ENCODE peak calls at places on chromosomes 1 and 21, in five cellular contexts. One of them, this sample, is unnamed.

GRCh38 chr21:26366781-26367180 is 196.2 kb upstream of the APP start:
- ATAC-seq in GM12878: no peak
- ATAC-seq in heart left ventricle: no peak
- ATAC-seq in naive thymus-derived CD4-positive, alpha-beta T cell: no peak
- ATAC-seq in Panc1: no peak
- ATAC-seq in this sample: no peak

GRCh38 chr1:92459871-92460320 is 26.8 kb downstream of the GFI1 start:
- ATAC-seq in naive thymus-derived CD4-positive, alpha-beta T cell: peak; percentile 65
- ATAC-seq in Panc1: no peak
- ATAC-seq in GM12878: no peak
- ATAC-seq in heart left ventricle: peak; percentile 50
- ATAC-seq in this sample: no peak

GRCh38 chr1:180168786-180169640 is 14.3 kb downstream of the QSOX1 start:
- ATAC-seq in naive thymus-derived CD4-positive, alpha-beta T cell: peak; percentile 83
- ATAC-seq in GM12878: peak; percentile 96
- ATAC-seq in heart left ventricle: peak; percentile 64
- ATAC-seq in Panc1: peak; percentile 84
- ATAC-seq in this sample: peak; percentile 62

GRCh38 chr1:225662155-225662554 is 9.2 kb upstream of the ENAH start:
- ATAC-seq in GM12878: no peak
- ATAC-seq in naive thymus-derived CD4-positive, alpha-beta T cell: no peak
- ATAC-seq in heart left ventricle: no peak
- ATAC-seq in Panc1: no peak
- ATAC-seq in this sample: no peak

GRCh38 chr1:88080875-88081274 is 603.2 kb upstream of the PKN2 start:
- ATAC-seq in Panc1: no peak
- ATAC-seq in naive thymus-derived CD4-positive, alpha-beta T cell: no peak
- ATAC-seq in GM12878: no peak
- ATAC-seq in heart left ventricle: no peak
- ATAC-seq in this sample: no peak

GRCh38 chr1:232528472-232529089 is 101.4 kb downstream of the SIPA1L2 start:
- ATAC-seq in naive thymus-derived CD4-positive, alpha-beta T cell: peak; percentile 76
- ATAC-seq in GM12878: no peak
- ATAC-seq in Panc1: no peak
- ATAC-seq in heart left ventricle: no peak
- ATAC-seq in this sample: no peak

GRCh38 chr1:245188350-245188749 is 33.6 kb downstream of the KIF26B start:
- ATAC-seq in naive thymus-derived CD4-positive, alpha-beta T cell: peak; percentile 58
- ATAC-seq in heart left ventricle: no peak
- ATAC-seq in Panc1: no peak
- ATAC-seq in GM12878: no peak
- ATAC-seq in this sample: no peak

GRCh38 chr1:6361124-6361775 is 32.3 kb downstream of the ACOT7 start:
- ATAC-seq in naive thymus-derived CD4-positive, alpha-beta T cell: no peak
- ATAC-seq in GM12878: no peak
- ATAC-seq in Panc1: no peak
- ATAC-seq in heart left ventricle: no peak
- ATAC-seq in this sample: no peak

GRCh38 chr1:107450899-107451664 is 310.2 kb downstream of the NTNG1 start:
- ATAC-seq in GM12878: peak; percentile 93
- ATAC-seq in naive thymus-derived CD4-positive, alpha-beta T cell: peak; percentile 32
- ATAC-seq in heart left ventricle: no peak
- ATAC-seq in Panc1: no peak
- ATAC-seq in this sample: peak; percentile 93

GRCh38 chr1:163897401-163898169 is 575.8 kb downstream of the NUF2 start:
- ATAC-seq in GM12878: no peak
- ATAC-seq in heart left ventricle: peak; percentile 67
- ATAC-seq in Panc1: no peak
- ATAC-seq in naive thymus-derived CD4-positive, alpha-beta T cell: no peak
- ATAC-seq in this sample: no peak

GRCh38 chr1:168947039-168947438 is 159.5 kb upstream of the ATP1B1 start:
- ATAC-seq in heart left ventricle: no peak
- ATAC-seq in GM12878: no peak
- ATAC-seq in Panc1: no peak
- ATAC-seq in naive thymus-derived CD4-positive, alpha-beta T cell: no peak
- ATAC-seq in this sample: no peak

GRCh38 chr1:35442737-35443136 is 114.5 kb downstream of the KIAA0319L start:
- ATAC-seq in naive thymus-derived CD4-positive, alpha-beta T cell: peak; percentile 46
- ATAC-seq in GM12878: no peak
- ATAC-seq in heart left ventricle: no peak
- ATAC-seq in Panc1: no peak
- ATAC-seq in this sample: no peak

GRCh38 chr1:160622885-160623633 is 23.8 kb downstream of the SLAMF1 start:
- ATAC-seq in naive thymus-derived CD4-positive, alpha-beta T cell: peak; percentile 56
- ATAC-seq in Panc1: no peak
- ATAC-seq in heart left ventricle: no peak
- ATAC-seq in GM12878: peak; percentile 7
- ATAC-seq in this sample: peak; percentile 67

GRCh38 chr1:15243275-15244043 is 3.6 kb upstream of the FHAD1 start:
- ATAC-seq in Panc1: no peak
- ATAC-seq in naive thymus-derived CD4-positive, alpha-beta T cell: no peak
- ATAC-seq in GM12878: peak; percentile 55
- ATAC-seq in heart left ventricle: no peak
- ATAC-seq in this sample: no peak

GRCh38 chr1:209544098-209544497 is 39.4 kb upstream of the CAMK1G start:
- ATAC-seq in heart left ventricle: peak; percentile 62
- ATAC-seq in GM12878: no peak
- ATAC-seq in Panc1: no peak
- ATAC-seq in naive thymus-derived CD4-positive, alpha-beta T cell: no peak
- ATAC-seq in this sample: no peak

GRCh38 chr1:228987736-228988506 is 252.6 kb downstream of the RHOU start:
- ATAC-seq in Panc1: no peak
- ATAC-seq in GM12878: no peak
- ATAC-seq in naive thymus-derived CD4-positive, alpha-beta T cell: no peak
- ATAC-seq in heart left ventricle: no peak
- ATAC-seq in this sample: no peak

GRCh38 chr21:38944903-38945302 is 139.2 kb downstream of the ETS2 start:
- ATAC-seq in naive thymus-derived CD4-positive, alpha-beta T cell: no peak
- ATAC-seq in heart left ventricle: no peak
- ATAC-seq in Panc1: no peak
- ATAC-seq in GM12878: no peak
- ATAC-seq in this sample: no peak

GRCh38 chr1:180860535-180860934 is 52.2 kb upstream of the KIAA1614 start:
- ATAC-seq in GM12878: no peak
- ATAC-seq in naive thymus-derived CD4-positive, alpha-beta T cell: no peak
- ATAC-seq in Panc1: no peak
- ATAC-seq in heart left ventricle: no peak
- ATAC-seq in this sample: no peak

GRCh38 chr1:162406811-162407210 is 5.1 kb downstream of the SH2D1B start:
- ATAC-seq in Panc1: no peak
- ATAC-seq in naive thymus-derived CD4-positive, alpha-beta T cell: no peak
- ATAC-seq in GM12878: no peak
- ATAC-seq in heart left ventricle: no peak
- ATAC-seq in this sample: no peak

GRCh38 chr1:47412437-47412836 is 3.6 kb upstream of the FOXE3 start:
- ATAC-seq in heart left ventricle: no peak
- ATAC-seq in Panc1: no peak
- ATAC-seq in naive thymus-derived CD4-positive, alpha-beta T cell: no peak
- ATAC-seq in GM12878: no peak
- ATAC-seq in this sample: no peak

GRCh38 chr1:223834660-223835263 is 11.0 kb downstream of the TP53BP2 start:
- ATAC-seq in naive thymus-derived CD4-positive, alpha-beta T cell: peak; percentile 40
- ATAC-seq in GM12878: no peak
- ATAC-seq in heart left ventricle: no peak
- ATAC-seq in Panc1: no peak
- ATAC-seq in this sample: no peak

GRCh38 chr1:15525043-15525958 is 1.3 kb upstream of the CASP9 start:
- ATAC-seq in GM12878: peak; percentile 66
- ATAC-seq in naive thymus-derived CD4-positive, alpha-beta T cell: peak; percentile 1
- ATAC-seq in heart left ventricle: peak; percentile 2
- ATAC-seq in Panc1: peak; percentile 79
- ATAC-seq in this sample: peak; percentile 81

GRCh38 chr1:202016717-202017384 is 6.5 kb downstream of the ELF3 start:
- ATAC-seq in Panc1: no peak
- ATAC-seq in heart left ventricle: no peak
- ATAC-seq in naive thymus-derived CD4-positive, alpha-beta T cell: no peak
- ATAC-seq in GM12878: no peak
- ATAC-seq in this sample: no peak

GRCh38 chr1:77824083-77824482 is 44.6 kb downstream of the MIGA1 start:
- ATAC-seq in heart left ventricle: peak; percentile 36
- ATAC-seq in GM12878: no peak
- ATAC-seq in naive thymus-derived CD4-positive, alpha-beta T cell: no peak
- ATAC-seq in Panc1: peak; percentile 63
- ATAC-seq in this sample: no peak

GRCh38 chr1:152546704-152547103 is 19.9 kb downstream of the LCE3E start:
- ATAC-seq in Panc1: no peak
- ATAC-seq in heart left ventricle: no peak
- ATAC-seq in GM12878: no peak
- ATAC-seq in naive thymus-derived CD4-positive, alpha-beta T cell: no peak
- ATAC-seq in this sample: no peak

GRCh38 chr1:178393370-178393769 is 103.4 kb downstream of the CLEC20A start:
- ATAC-seq in naive thymus-derived CD4-positive, alpha-beta T cell: no peak
- ATAC-seq in Panc1: no peak
- ATAC-seq in GM12878: no peak
- ATAC-seq in heart left ventricle: no peak
- ATAC-seq in this sample: no peak

GRCh38 chr1:157239936-157240335 is 101.7 kb upstream of the ETV3 start:
- ATAC-seq in GM12878: peak; percentile 21
- ATAC-seq in Panc1: no peak
- ATAC-seq in naive thymus-derived CD4-positive, alpha-beta T cell: no peak
- ATAC-seq in heart left ventricle: no peak
- ATAC-seq in this sample: peak; percentile 12

GRCh38 chr1:226364129-226364899 is 43.6 kb downstream of the PARP1 start:
- ATAC-seq in heart left ventricle: peak; percentile 85
- ATAC-seq in GM12878: no peak
- ATAC-seq in Panc1: no peak
- ATAC-seq in naive thymus-derived CD4-positive, alpha-beta T cell: no peak
- ATAC-seq in this sample: no peak

GRCh38 chr1:33396188-33397124 is 34.4 kb downstream of the PHC2 start:
- ATAC-seq in naive thymus-derived CD4-positive, alpha-beta T cell: no peak
- ATAC-seq in GM12878: no peak
- ATAC-seq in Panc1: no peak
- ATAC-seq in heart left ventricle: no peak
- ATAC-seq in this sample: no peak

GRCh38 chr21:36125513-36126121 is 9.3 kb upstream of the CBR3 start:
- ATAC-seq in Panc1: no peak
- ATAC-seq in GM12878: peak; percentile 64
- ATAC-seq in heart left ventricle: peak; percentile 41
- ATAC-seq in naive thymus-derived CD4-positive, alpha-beta T cell: peak; percentile 76
- ATAC-seq in this sample: no peak

GRCh38 chr1:22749919-22750670 is 39.5 kb downstream of the EPHB2 start:
- ATAC-seq in Panc1: peak; percentile 82
- ATAC-seq in heart left ventricle: peak; percentile 78
- ATAC-seq in naive thymus-derived CD4-positive, alpha-beta T cell: peak; percentile 80
- ATAC-seq in GM12878: peak; percentile 60
- ATAC-seq in this sample: peak; percentile 62

GRCh38 chr1:91171906-91172305 is 150.1 kb upstream of the ZNF644 start:
- ATAC-seq in heart left ventricle: no peak
- ATAC-seq in naive thymus-derived CD4-positive, alpha-beta T cell: no peak
- ATAC-seq in Panc1: no peak
- ATAC-seq in GM12878: no peak
- ATAC-seq in this sample: no peak

GRCh38 chr1:192595299-192595698 is 19.7 kb downstream of the RGS1 start:
- ATAC-seq in Panc1: no peak
- ATAC-seq in naive thymus-derived CD4-positive, alpha-beta T cell: no peak
- ATAC-seq in heart left ventricle: no peak
- ATAC-seq in GM12878: no peak
- ATAC-seq in this sample: peak; percentile 41

GRCh38 chr1:220684890-220685289 is 5.3 kb upstream of the C1orf115 start:
- ATAC-seq in naive thymus-derived CD4-positive, alpha-beta T cell: no peak
- ATAC-seq in heart left ventricle: no peak
- ATAC-seq in GM12878: no peak
- ATAC-seq in Panc1: no peak
- ATAC-seq in this sample: no peak

GRCh38 chr1:240148333-240148732 is 56.6 kb downstream of the FMN2 start:
- ATAC-seq in Panc1: no peak
- ATAC-seq in heart left ventricle: no peak
- ATAC-seq in naive thymus-derived CD4-positive, alpha-beta T cell: no peak
- ATAC-seq in GM12878: no peak
- ATAC-seq in this sample: no peak

GRCh38 chr1:15273274-15273673 is 26.3 kb downstream of the FHAD1 start:
- ATAC-seq in Panc1: no peak
- ATAC-seq in heart left ventricle: no peak
- ATAC-seq in naive thymus-derived CD4-positive, alpha-beta T cell: no peak
- ATAC-seq in GM12878: no peak
- ATAC-seq in this sample: no peak

GRCh38 chr1:31859044-31859443 is 43.2 kb upstream of the SPOCD1 start:
- ATAC-seq in GM12878: no peak
- ATAC-seq in heart left ventricle: no peak
- ATAC-seq in Panc1: no peak
- ATAC-seq in naive thymus-derived CD4-positive, alpha-beta T cell: no peak
- ATAC-seq in this sample: no peak